ENCODE peak calls at places on chromosomes 11 and 22, in five cellular contexts. J is activated naive CD8-positive, alpha-beta T cell treated with anti-CD3 and anti-CD28 coated beads for 36 hours; X is mucosa of gallbladder; Y is GM20000; G is nephron progenitor cell. P is an unnamed sample.

GRCh38 chr22:47036352-47036751 is 273.9 kb downstream of the TBC1D22A start:
- DNase-seq in G (no peak), J (no peak), Y (no peak), X (no peak), P (no peak)

GRCh38 chr11:74072286-74072685 is 63.4 kb upstream of the UCP3 start:
- DNase-seq in Y (peak; percentile 25), J (no peak), X (no peak), G (no peak), P (no peak)

GRCh38 chr11:36478700-36479329 is 31.3 kb downstream of the TRAF6 start:
- DNase-seq in Y (no peak), G (peak; percentile 38), J (no peak), X (peak; percentile 54), P (peak; percentile 27)

GRCh38 chr11:46322759-46323158 is 24.5 kb upstream of the DGKZ start:
- DNase-seq in G (no peak), Y (no peak), X (no peak), J (no peak), P (no peak)

GRCh38 chr22:32574397-32574796 is 99.8 kb downstream of the FBXO7 start:
- DNase-seq in X (peak; percentile 18), G (no peak), J (peak; percentile 34), Y (no peak), P (peak; percentile 5)

GRCh38 chr11:29490951-29491350 is 525.9 kb downstream of the KCNA4 start:
- DNase-seq in J (no peak), G (no peak), Y (no peak), X (no peak), P (no peak)

GRCh38 chr22:48565901-48566501 is 1261.7 kb downstream of the BRD1 start:
- DNase-seq in Y (no peak), G (no peak), X (no peak), J (no peak), P (no peak)

GRCh38 chr22:27499121-27499520 is 302.4 kb downstream of the MN1 start:
- DNase-seq in J (no peak), G (no peak), Y (no peak), X (no peak), P (no peak)

GRCh38 chr11:101583180-101584128 is at the start of gene TRPC6:
- DNase-seq in G (peak; percentile 71), Y (no peak), J (no peak), X (peak; percentile 29), P (no peak)

GRCh38 chr11:68843703-68844312 is 2.1 kb upstream of the CPT1A start:
- DNase-seq in J (peak; percentile 83), X (peak; percentile 68), G (peak; percentile 66), Y (peak; percentile 91), P (peak; percentile 40)

GRCh38 chr22:43858156-43858895 is 4.0 kb downstream of the SULT4A1 start:
- DNase-seq in Y (no peak), G (no peak), X (no peak), J (no peak), P (no peak)

GRCh38 chr11:128291835-128292234 is 295.5 kb downstream of the ETS1 start:
- DNase-seq in X (no peak), Y (no peak), G (no peak), J (peak; percentile 58), P (no peak)